ENCODE peak calls at places on chromosomes 12 and 14, in seven cellular contexts. A, B, H, R, L, D and J are unnamed samples. For H3K4me1, the result is how much of the 10 kb centered on the place peaks cover.

GRCh38 chr12:4159851-4160250 is 113.7 kb upstream of the CCND2 start:
- DNase-seq in A (no peak), B (no peak), H (no peak), R (no peak), L (no peak), D (no peak), J (no peak)

GRCh38 chr14:105154476-105154871 is 14.1 kb downstream of the JAG2 start:
- DNase-seq in A (no peak), B (no peak), H (no peak), R (no peak), L (no peak), D (no peak), J (peak)

GRCh38 chr12:100951756-100952155 is 157.2 kb downstream of the ANO4 start:
- DNase-seq in A (no peak), B (no peak), H (no peak), R (no peak), L (no peak), D (no peak), J (no peak)

GRCh38 chr14:96146131-96146771 is 58.4 kb upstream of the BDKRB2 start:
- DNase-seq in A (no peak), B (peak), H (no peak), R (no peak), L (peak), D (no peak), J (no peak)

GRCh38 chr14:23146423-23146910 is 27.4 kb upstream of the CEBPE start:
- DNase-seq in A (no peak), B (no peak), H (no peak), R (no peak), L (no peak), D (no peak), J (no peak)

GRCh38 chr12:20490213-20490612 is 121.9 kb downstream of the PDE3A start:
- DNase-seq in A (no peak), B (peak), H (no peak), R (no peak), L (no peak), D (no peak), J (no peak)

GRCh38 chr14:25381498-25381897 is 331.6 kb upstream of the STXBP6 start:
- DNase-seq in A (no peak), B (no peak), H (no peak), R (peak), L (no peak), D (no peak), J (no peak)

GRCh38 chr12:132261328-132262138 is 67.9 kb downstream of the GALNT9 start:
- DNase-seq in A (no peak), B (no peak), H (no peak), R (no peak), L (no peak), D (no peak), J (no peak)

GRCh38 chr14:92039073-92039719 is 663 bp downstream of the TRIP11 start:
- DNase-seq in A (no peak), B (peak), H (no peak), R (no peak), L (peak), D (peak), J (no peak)

GRCh38 chr14:102568115-102568614 is 24.3 kb upstream of the RCOR1 start:
- DNase-seq in A (no peak), B (no peak), H (no peak), R (peak), L (no peak), D (peak), J (no peak)

GRCh38 chr12:47219243-47219642 is 139.5 kb upstream of the AMIGO2 start:
- DNase-seq in A (no peak), B (peak), H (no peak), R (no peak), L (peak), D (no peak), J (no peak)

GRCh38 chr12:76688001-76688400 is 75.9 kb upstream of the ZDHHC17 start:
- DNase-seq in A (no peak), B (peak), H (no peak), R (no peak), L (peak), D (no peak), J (no peak)

GRCh38 chr12:42094277-42094676 is 50.4 kb downstream of the GXYLT1 start:
- DNase-seq in A (no peak), B (peak), H (no peak), R (no peak), L (peak), D (peak), J (no peak)

GRCh38 chr14:96088131-96088880 is 49.1 kb downstream of the C14orf132 start:
- DNase-seq in A (no peak), B (no peak), H (no peak), R (no peak), L (no peak), D (no peak), J (peak)

GRCh38 chr12:88501976-88502938 is 78.0 kb downstream of the KITLG start:
- DNase-seq in A (no peak), B (peak), H (no peak), R (no peak), L (peak), D (no peak), J (no peak)

GRCh38 chr12:47316609-47317049 is 236.9 kb upstream of the AMIGO2 start:
- DNase-seq in A (no peak), B (peak), H (no peak), R (no peak), L (no peak), D (no peak), J (no peak)

GRCh38 chr12:24252580-24252979 is 303.1 kb upstream of the SOX5 start:
- DNase-seq in A (no peak), B (no peak), H (no peak), R (no peak), L (no peak), D (no peak), J (no peak)

GRCh38 chr12:10567813-10568212 is 45.6 kb downstream of the MAGOHB start:
- DNase-seq in A (no peak), B (no peak), H (no peak), R (no peak), L (no peak), D (no peak), J (no peak)

GRCh38 chr12:93090768-93091172 is 161.7 kb upstream of the EEA1 start:
- DNase-seq in A (no peak), B (peak), H (no peak), R (no peak), L (peak), D (no peak), J (no peak)

GRCh38 chr14:66121859-66122258 is 364.3 kb upstream of the CCDC196 start:
- DNase-seq in A (no peak), B (no peak), H (no peak), R (no peak), L (no peak), D (no peak), J (no peak)

GRCh38 chr14:87873741-87874140 is 119.2 kb downstream of the GALC start:
- DNase-seq in A (no peak), B (no peak), H (no peak), R (no peak), L (peak), D (no peak), J (no peak)

GRCh38 chr12:92297932-92298681 is 152.5 kb upstream of the BTG1 start:
- DNase-seq in A (no peak), B (peak), H (no peak), R (peak), L (peak), D (peak), J (no peak)

GRCh38 chr14:92160619-92161018 is 38.9 kb downstream of the CPSF2 start:
- DNase-seq in A (no peak), B (peak), H (no peak), R (no peak), L (peak), D (no peak), J (no peak)

GRCh38 chr14:63544641-63545234 is 1.6 kb upstream of the PPP2R5E start:
- DNase-seq in A (no peak), B (peak), H (no peak), R (peak), L (no peak), D (no peak), J (no peak)

GRCh38 chr12:40646891-40647290 is 45.3 kb upstream of the CNTN1 start:
- DNase-seq in A (no peak), B (no peak), H (no peak), R (no peak), L (no peak), D (no peak), J (no peak)

GRCh38 chr14:103727313-103728000 is 11.8 kb downstream of the ZFYVE21 start:
- DNase-seq in A (no peak), B (no peak), H (no peak), R (no peak), L (no peak), D (no peak), J (no peak)

GRCh38 chr14:100826371-100827139 is 637 bp downstream of the MEG3 start:
- DNase-seq in A (no peak), B (no peak), H (no peak), R (no peak), L (no peak), D (no peak), J (peak)

GRCh38 chr12:76470028-76470939 is 89.3 kb downstream of the OSBPL8 start:
- DNase-seq in A (no peak), B (peak), H (no peak), R (no peak), L (peak), D (no peak), J (no peak)

GRCh38 chr14:54503476-54503875 is 6.2 kb upstream of the CGRRF1 start:
- DNase-seq in A (no peak), B (peak), H (no peak), R (peak), L (peak), D (no peak), J (no peak)

GRCh38 chr12:62720661-62721330 is 214.2 kb downstream of the PPM1H start:
- DNase-seq in A (no peak), B (peak), H (no peak), R (no peak), L (peak), D (no peak), J (no peak)

GRCh38 chr12:15163577-15163976 is 57.6 kb downstream of the RERG start:
- DNase-seq in A (no peak), B (peak), H (no peak), R (no peak), L (no peak), D (no peak), J (no peak)

GRCh38 chr12:84502907-84503787 is 409.5 kb downstream of the SLC6A15 start:
- DNase-seq in A (no peak), B (peak), H (no peak), R (peak), L (peak), D (no peak), J (no peak)

DNA sequence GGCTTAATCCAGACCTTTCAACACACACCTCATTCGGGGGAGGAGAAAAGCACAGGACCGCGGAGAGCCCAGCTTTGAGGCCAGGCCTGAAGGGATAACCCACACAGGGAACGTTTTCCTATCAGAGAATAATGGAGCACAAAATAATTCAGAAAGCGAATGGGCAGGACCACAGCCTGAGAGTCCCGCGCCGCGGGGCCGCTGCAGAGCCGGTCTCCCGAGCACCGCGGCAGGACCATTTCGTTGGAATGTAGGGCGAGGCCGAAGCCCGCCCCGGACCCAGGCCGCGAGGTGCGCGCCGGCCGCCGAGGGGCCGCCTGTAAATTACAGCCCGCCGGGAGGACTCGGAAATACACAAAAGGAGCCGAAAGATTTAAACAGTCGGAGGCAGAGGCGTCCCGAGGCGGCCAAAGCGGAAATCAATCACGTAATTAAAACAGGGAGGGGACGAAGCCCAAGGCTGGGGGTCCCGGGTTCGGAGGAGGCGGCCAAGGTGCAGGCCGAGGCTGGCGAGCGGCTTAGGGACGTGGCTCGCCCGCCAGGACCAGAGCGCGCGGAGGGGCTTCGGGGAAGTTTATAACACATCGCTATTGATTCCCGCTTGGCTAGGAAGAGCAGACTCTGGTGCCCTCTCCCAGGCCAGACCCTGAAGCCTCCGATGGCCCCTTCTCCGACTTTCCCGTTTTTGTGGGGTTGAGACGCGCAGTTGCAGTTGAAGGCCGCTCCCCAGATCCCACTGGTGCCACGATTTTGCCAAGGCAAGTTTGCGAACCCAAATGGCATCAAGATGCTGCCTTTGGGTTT is 6.3 kb upstream of the HOXC4 start:
- DNase-seq in A (no peak), B (no peak), H (no peak), R (no peak), L (no peak), D (no peak), J (peak)
- H3K4me1 ChIP-seq in A (under half), B (under half), H (under half), R (under half), L (under half), D (under half), J (under half)

GRCh38 chr14:68942281-68943035 is 36.6 kb downstream of the ACTN1 start:
- DNase-seq in A (no peak), B (peak), H (no peak), R (no peak), L (no peak), D (no peak), J (no peak)
- H3K4me1 ChIP-seq in A (half or more), B (half or more), H (under half), R (under half), L (half or more), D (half or more), J (under half)

DNA sequence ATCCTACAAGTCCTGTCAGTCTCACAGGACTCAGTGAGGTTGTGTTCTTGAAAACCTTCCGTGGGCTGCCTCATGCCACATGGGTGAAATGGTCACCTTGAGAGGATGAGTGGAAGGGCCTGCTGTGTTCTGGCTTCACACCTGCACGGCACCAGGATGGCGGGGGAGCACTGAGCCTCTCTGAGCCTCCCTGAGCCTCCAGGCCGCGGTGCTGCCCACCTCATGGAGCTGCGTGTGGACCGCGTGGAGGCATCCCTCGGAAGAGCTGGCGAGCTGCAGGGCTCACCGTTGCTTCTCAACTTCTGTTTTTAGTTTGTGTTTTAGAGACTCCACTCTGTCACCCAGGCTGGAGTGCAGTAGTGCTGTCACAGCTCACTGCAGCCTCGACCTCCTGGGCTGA is 56.2 kb downstream of the TEAD4 start:
- DNase-seq in A (no peak), B (no peak), H (no peak), R (no peak), L (no peak), D (no peak), J (no peak)
- H3K4me1 ChIP-seq in A (under half), B (under half), H (under half), R (under half), L (under half), D (under half), J (under half)

GRCh38 chr12:46208370-46208769 is 60.5 kb downstream of the SLC38A1 start:
- DNase-seq in A (no peak), B (no peak), H (no peak), R (no peak), L (no peak), D (no peak), J (no peak)

GRCh38 chr12:46207644-46208043 is 61.2 kb downstream of the SLC38A1 start:
- DNase-seq in A (no peak), B (no peak), H (no peak), R (no peak), L (no peak), D (no peak), J (no peak)

GRCh38 chr12:46209914-46210834 is 58.7 kb downstream of the SLC38A1 start:
- DNase-seq in A (peak), B (peak), H (peak), R (peak), L (peak), D (peak), J (peak)

GRCh38 chr12:46210835-46211439 is 57.9 kb downstream of the SLC38A1 start:
- DNase-seq in A (no peak), B (no peak), H (no peak), R (no peak), L (no peak), D (no peak), J (no peak)

DNA sequence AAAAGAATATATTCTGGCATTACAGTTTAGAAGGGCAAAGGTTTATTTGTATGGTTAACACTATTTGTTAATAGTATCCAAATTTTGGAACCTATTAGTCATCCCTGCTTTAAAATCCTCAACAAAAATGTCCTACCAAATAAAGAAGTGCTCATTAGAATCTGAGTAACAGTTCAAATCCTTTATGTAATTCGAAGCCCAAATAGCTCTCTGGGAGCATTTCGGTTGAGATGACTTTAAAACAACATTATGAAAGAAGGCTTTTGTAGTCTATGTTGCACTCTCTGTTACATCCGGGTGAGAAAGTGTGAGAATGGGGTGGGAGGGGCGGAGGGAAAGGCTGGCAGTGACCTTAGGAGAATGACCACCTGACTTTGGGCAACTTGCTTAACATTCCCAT is 59.7 kb downstream of the SLC38A1 start:
- DNase-seq in A (no peak), B (no peak), H (no peak), R (no peak), L (peak), D (no peak), J (no peak)
- H3K4me1 ChIP-seq in A (half or more), B (half or more), H (under half), R (half or more), L (under half), D (half or more), J (under half)

DNA sequence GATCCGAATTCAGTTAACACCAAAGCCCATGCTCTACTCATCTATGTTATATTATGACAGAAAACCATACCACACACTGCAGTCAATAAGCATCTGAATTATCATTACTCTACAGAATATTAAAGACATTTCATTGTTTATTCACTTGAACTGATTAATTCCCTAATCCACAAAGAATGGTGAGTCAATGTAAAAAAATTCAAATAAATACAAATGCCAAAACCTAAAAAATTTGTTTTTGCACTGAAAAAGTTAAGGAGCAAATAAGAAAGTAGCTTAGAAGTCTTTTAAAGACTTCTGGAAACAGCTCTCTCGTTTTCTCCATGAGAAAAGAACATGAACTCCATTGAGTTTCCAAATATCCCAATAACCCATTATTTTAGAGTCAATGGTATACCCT is 13.6 kb downstream of the NID2 start:
- DNase-seq in A (no peak), B (no peak), H (no peak), R (no peak), L (peak), D (no peak), J (no peak)
- H3K4me1 ChIP-seq in A (half or more), B (under half), H (under half), R (under half), L (under half), D (under half), J (under half)

GRCh38 chr12:103933237-103933636 is 3.0 kb downstream of the HSP90B1 start:
- DNase-seq in A (no peak), B (no peak), H (no peak), R (no peak), L (no peak), D (no peak), J (no peak)

GRCh38 chr12:103928736-103929050 is 1.5 kb upstream of the HSP90B1 start:
- DNase-seq in A (peak), B (no peak), H (peak), R (peak), L (no peak), D (no peak), J (peak)

GRCh38 chr12:103930787-103931536 is 752 bp downstream of the HSP90B1 start:
- DNase-seq in A (peak), B (peak), H (peak), R (peak), L (no peak), D (no peak), J (peak)

GRCh38 chr12:103929909-103930786 is at the start of gene HSP90B1:
- DNase-seq in A (peak), B (peak), H (peak), R (peak), L (peak), D (peak), J (peak)

DNA sequence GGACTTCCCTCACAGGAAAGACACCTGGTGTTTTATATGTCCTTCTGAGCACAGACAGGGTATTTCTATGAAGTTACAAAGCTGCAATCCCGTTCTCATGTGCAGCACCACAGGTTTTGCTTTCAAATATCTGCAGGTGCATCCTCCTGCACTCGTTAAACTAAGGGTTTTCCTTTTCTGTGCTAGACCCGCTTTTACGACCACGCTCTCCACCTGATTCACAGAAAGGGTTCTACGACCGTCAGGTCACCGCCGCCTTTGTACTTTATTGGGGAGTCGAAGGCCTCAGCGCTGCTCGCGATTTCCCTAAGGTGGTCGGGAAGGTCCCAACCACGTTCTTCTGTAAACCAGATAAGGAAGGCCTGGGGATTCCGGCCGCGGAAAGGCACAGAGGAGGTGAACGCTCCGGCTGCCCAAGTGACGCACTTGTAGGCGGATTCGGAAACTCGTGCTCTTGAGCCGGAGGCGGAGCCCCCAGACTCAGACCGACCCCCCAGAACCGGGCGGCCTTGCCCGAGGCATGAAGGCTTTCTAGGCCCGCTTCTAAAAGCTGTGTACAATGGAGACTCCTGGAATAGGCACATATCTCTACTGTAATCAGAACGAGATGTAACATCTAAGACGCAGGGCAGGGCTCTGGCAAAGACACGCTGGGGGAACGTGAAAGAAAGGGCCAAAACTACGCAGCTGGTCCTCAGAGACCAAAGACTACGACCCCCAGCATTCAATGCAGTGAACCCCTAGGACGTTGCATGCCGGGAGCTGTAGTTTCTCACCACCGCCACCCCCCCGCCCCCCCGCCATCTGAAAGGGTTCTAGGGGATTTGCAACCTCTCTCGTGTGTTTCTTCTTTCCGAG is 930 bp upstream of the HSP90B1 start:
- DNase-seq in A (peak), B (peak), H (peak), R (peak), L (peak), D (peak), J (peak)
- H3K4me1 ChIP-seq in A (half or more), B (under half), H (under half), R (under half), L (under half), D (half or more), J (half or more)